ENCODE peak calls at places on chromosomes 3 and 15, in four cellular contexts. O is heart left ventricle, F is foreskin fibroblast, L is fibroblast of pulmonary artery. D is an unnamed sample.

GRCh38 chr15:57676578-57676977 is 29.9 kb upstream of the POLR2M start:
- DNase-seq in O (no peak), F (no peak), L (no peak), D (no peak)

GRCh38 chr3:142180761-142181362 is 31.5 kb upstream of the TFDP2 start:
- DNase-seq in O (no peak), F (peak), L (peak), D (peak)

GRCh38 chr3:51709675-51710074 is 2.8 kb downstream of the GRM2 start:
- DNase-seq in O (no peak), F (no peak), L (no peak), D (no peak)

GRCh38 chr3:152760591-152760990 is 74.3 kb upstream of the P2RY1 start:
- DNase-seq in O (no peak), F (no peak), L (no peak), D (no peak)

GRCh38 chr3:23549148-23549910 is 256.4 kb upstream of the UBE2E1 start:
- DNase-seq in O (no peak), F (no peak), L (no peak), D (no peak)

GRCh38 chr3:99645277-99646106 is 7.1 kb downstream of the COL8A1 start:
- DNase-seq in O (no peak), F (peak), L (peak), D (no peak)

GRCh38 chr15:33218071-33218491 is 23.6 kb upstream of the FMN1 start:
- DNase-seq in O (no peak), F (no peak), L (no peak), D (no peak)

GRCh38 chr15:49621327-49622210 is 721 bp downstream of the DTWD1 start:
- DNase-seq in O (no peak), F (peak), L (peak), D (no peak)

GRCh38 chr3:149343951-149344350 is 10.5 kb upstream of the TM4SF18 start:
- DNase-seq in O (no peak), F (no peak), L (no peak), D (no peak)

GRCh38 chr15:43225201-43225949 is 4.6 kb upstream of the EPB42 start:
- DNase-seq in O (no peak), F (peak), L (peak), D (no peak)

GRCh38 chr3:149771652-149772271 is 19.5 kb upstream of the COMMD2 start:
- DNase-seq in O (peak), F (peak), L (peak), D (no peak)

GRCh38 chr3:130841357-130841756 is 52.5 kb upstream of the ATP2C1 start:
- DNase-seq in O (no peak), F (no peak), L (no peak), D (peak)

GRCh38 chr3:23648965-23649328 is 156.8 kb upstream of the UBE2E1 start:
- DNase-seq in O (no peak), F (peak), L (no peak), D (peak)

GRCh38 chr15:77475898-77476297 is 55.2 kb downstream of the HMG20A start:
- DNase-seq in O (no peak), F (no peak), L (no peak), D (no peak)

GRCh38 chr3:173893066-173893465 is 495.5 kb downstream of the NLGN1 start:
- DNase-seq in O (no peak), F (peak), L (no peak), D (no peak)

GRCh38 chr3:18891641-18892040 is 256.7 kb upstream of the KCNH8 start:
- DNase-seq in O (no peak), F (no peak), L (no peak), D (no peak)

GRCh38 chr3:50179710-50180109 is 11.7 kb upstream of the GNAT1 start:
- DNase-seq in O (no peak), F (no peak), L (no peak), D (no peak)

GRCh38 chr3:129654126-129654525 is 47.6 kb upstream of the PLXND1 start:
- DNase-seq in O (no peak), F (peak), L (peak), D (no peak)

GRCh38 chr3:129031476-129032215 is 28.9 kb upstream of the GP9 start:
- DNase-seq in O (no peak), F (no peak), L (no peak), D (no peak)

GRCh38 chr3:177333535-177334495 is 136.5 kb upstream of the TBL1XR1 start:
- DNase-seq in O (peak), F (no peak), L (no peak), D (no peak)

GRCh38 chr3:188396251-188396650 is 242.3 kb downstream of the LPP start:
- DNase-seq in O (no peak), F (no peak), L (no peak), D (no peak)

GRCh38 chr3:157499342-157499963 is 3.8 kb downstream of the VEPH1 start:
- DNase-seq in O (no peak), F (peak), L (peak), D (peak)

GRCh38 chr3:156211583-156211982 is 91.2 kb downstream of the KCNAB1 start:
- DNase-seq in O (no peak), F (no peak), L (peak), D (no peak)

GRCh38 chr3:71393093-71393492 is 190.4 kb downstream of the FOXP1 start:
- DNase-seq in O (no peak), F (no peak), L (no peak), D (no peak)

DNA sequence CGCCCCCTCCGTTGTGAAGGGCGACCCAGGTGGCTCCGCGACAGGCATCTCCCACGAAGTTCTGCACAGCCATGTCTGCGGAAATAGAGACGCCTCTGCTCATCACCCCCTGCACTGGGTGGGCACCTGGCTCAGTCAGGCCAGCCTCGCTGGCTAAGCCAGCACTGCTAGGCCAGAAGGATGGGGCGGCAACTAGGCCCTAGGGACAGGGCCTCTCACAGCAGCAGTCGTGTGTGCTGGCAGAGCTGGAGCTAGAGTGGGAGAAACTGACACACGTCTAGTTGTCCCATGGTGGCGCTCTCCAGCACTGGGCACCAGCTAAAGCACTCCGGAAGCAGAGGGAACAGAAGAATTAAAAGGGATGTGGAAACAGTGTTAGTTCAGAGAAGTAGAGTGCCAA is 12.5 kb upstream of the ZXDC start:
- DNase-seq in O (no peak), F (no peak), L (no peak), D (no peak)
- TF ChIP-seq CTCF in O (no peak), F (no peak), L (no peak), D (peak)

DNA sequence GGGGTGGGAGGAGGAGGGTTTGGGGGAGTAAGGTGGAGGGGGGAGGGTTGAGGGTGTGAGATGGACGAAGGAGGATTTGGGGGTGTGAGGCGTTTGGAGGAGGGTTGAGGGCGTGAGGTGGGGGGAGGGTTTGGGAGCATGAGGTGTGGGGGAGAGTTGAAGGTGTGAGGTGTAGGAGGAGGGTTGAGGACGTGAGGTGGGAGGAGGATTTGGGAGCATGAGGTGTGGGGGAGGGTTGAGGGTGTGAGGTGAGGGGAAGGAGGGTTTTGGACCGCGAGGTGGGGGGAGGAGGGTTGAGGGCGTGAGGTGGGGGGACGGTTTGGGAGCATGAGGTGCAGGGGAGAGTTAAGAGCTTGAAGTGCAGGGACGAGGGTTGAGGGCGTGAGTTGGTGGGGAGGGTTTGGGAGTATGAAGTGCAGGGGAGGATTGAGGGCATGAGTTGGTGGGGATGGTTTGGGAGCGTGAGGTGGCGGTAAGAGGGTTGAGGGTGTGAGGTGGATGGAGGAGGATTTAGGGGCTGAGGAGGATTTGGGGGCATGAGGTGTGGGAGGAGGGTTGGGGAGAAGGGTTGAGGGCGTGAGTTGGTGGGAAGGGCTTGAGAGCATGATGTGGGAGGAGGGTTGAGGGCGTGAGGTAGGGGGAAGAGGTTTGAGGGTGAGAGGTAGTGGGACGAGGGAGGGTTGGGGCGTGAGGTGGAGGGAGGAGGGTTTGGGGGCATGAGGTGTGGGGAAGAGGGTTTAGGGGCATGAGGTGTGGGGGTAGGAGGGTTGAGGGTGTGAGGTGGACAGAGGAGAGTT is 1.2 kb downstream of the MLF1 start:
- DNase-seq in O (no peak), F (no peak), L (no peak), D (no peak)
- H3K4me3 ChIP-seq in O (peak), F (no peak), L (no peak), D (no peak)

DNA sequence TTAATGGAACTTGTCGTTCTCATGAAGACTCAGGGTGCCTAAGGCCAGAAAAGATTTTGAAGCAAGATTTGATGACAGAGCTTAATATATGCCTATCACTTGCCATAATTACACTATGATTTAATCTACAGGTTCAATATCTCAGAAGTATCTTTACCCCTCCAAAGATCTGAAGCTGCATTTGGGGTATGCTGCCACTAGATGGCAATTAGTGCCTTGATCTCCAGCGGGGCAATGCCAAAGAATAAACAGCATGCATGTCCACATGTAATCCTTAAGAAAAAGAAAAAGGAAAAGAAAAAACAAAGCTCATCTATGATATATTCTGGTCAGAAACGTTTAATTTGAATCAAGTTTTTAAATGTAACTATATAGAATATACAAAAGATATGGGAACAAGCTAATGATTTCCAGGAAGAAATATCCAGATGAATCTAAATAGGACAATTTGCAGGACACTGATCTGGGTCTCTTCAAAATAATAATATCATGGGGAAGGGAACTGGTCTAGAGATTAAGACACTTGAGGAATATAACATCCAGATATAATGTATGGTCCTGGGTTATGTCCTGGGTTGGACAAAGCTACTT is 55.0 kb upstream of the SOX14 start:
- DNase-seq in O (no peak), F (no peak), L (no peak), D (no peak)
- TF ChIP-seq CTCF in O (peak), F (no peak), L (no peak), D (no peak)

GRCh38 chr3:31251083-31251482 is 281.6 kb upstream of the STT3B start:
- DNase-seq in O (no peak), F (no peak), L (no peak), D (no peak)

GRCh38 chr3:31255007-31255603 is 277.6 kb upstream of the STT3B start:
- DNase-seq in O (no peak), F (no peak), L (no peak), D (no peak)

GRCh38 chr3:31252216-31253185 is 280.2 kb upstream of the STT3B start:
- DNase-seq in O (no peak), F (no peak), L (no peak), D (no peak)

GRCh38 chr3:31254483-31254882 is 278.2 kb upstream of the STT3B start:
- DNase-seq in O (no peak), F (no peak), L (no peak), D (no peak)

DNA sequence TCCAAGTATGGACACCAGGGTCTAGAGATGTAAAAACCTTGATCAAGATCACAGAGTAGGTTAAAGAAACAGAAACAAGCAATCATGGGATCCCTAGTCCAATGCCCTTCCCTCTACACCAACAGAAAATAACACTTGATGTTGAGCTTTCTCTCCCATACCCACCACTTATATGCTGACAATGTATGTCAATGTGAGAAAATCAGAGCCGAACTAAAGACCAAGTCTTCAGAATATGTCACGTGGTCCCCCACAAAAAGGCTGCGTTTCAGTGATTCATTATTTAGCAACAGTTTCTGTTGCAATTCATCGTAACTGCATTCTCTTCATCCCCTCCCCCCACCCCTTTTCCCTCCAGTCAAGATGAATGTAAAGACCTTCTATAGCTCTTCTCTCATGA is 278.9 kb upstream of the STT3B start:
- DNase-seq in O (no peak), F (no peak), L (no peak), D (no peak)
- H3K4me3 ChIP-seq in O (no peak), F (no peak), L (no peak), D (no peak)

GRCh38 chr15:88337993-88338392 is 81.5 kb upstream of the NTRK3 start:
- DNase-seq in O (no peak), F (no peak), L (no peak), D (no peak)
- TF ChIP-seq CTCF in O (no peak), F (no peak), L (no peak), D (peak)

GRCh38 chr15:94237903-94238302 is 6.5 kb downstream of the MCTP2 start:
- DNase-seq in O (no peak), F (no peak), L (no peak), D (no peak)

GRCh38 chr15:94234300-94234699 is 2.9 kb downstream of the MCTP2 start:
- DNase-seq in O (peak), F (peak), L (peak), D (no peak)

GRCh38 chr15:94235041-94235440 is 3.7 kb downstream of the MCTP2 start:
- DNase-seq in O (no peak), F (no peak), L (no peak), D (no peak)

GRCh38 chr15:94236638-94237037 is 5.3 kb downstream of the MCTP2 start:
- DNase-seq in O (no peak), F (no peak), L (no peak), D (no peak)

GRCh38 chr15:94235681-94236080 is 4.3 kb downstream of the MCTP2 start:
- DNase-seq in O (no peak), F (no peak), L (no peak), D (no peak)
- H3K4me3 ChIP-seq in O (no peak), F (no peak), L (no peak), D (no peak)

DNA sequence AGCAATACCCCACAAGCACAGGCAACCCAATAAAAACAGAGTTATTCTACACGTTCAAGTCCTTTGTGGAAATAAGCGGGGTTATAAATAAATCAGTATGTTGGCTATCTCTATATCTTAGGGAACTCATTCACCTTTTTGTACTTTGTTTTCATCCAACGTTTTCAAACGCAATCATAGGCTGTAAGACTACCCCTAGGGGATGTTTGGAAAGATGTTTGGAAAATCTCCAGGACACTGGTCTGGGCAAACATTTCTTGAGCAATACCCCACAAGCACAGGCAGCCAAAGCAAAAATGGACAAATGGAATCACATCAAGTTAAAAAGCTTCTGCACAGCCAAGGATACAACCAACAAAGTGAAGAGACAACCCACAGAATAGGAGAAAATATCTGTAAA is 70.1 kb downstream of the CLDN11 start:
- DNase-seq in O (no peak), F (peak), L (peak), D (no peak)
- TF ChIP-seq CTCF in O (no peak), F (no peak), L (peak), D (no peak)

GRCh38 chr15:31108836-31109235 is 7.3 kb upstream of the TRPM1 start:
- DNase-seq in O (no peak), F (no peak), L (no peak), D (no peak)
- H3K4me3 ChIP-seq in O (no peak), F (no peak), L (no peak), D (no peak)

DNA sequence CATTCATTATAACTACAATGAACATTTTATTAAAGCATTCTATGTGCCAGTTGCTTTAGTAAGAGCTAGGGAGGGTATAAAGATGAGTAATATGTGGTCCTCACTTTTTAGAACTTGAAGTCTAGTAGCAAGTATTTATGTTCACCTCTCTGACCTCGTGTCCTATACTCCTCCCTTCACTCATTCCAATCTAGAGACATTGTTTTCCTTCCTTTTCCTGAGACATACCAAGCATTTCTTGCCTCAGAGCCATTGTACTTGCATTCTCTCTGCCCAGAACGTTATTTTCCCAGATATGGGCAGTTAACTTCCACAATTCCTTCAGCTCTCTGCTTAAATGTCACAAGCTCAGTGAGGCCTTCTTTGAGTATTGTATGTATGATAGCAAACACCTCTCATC is 408.6 kb downstream of the PDCD6IP start:
- DNase-seq in O (no peak), F (peak), L (peak), D (peak)
- TF ChIP-seq CTCF in O (no peak), F (no peak), L (no peak), D (no peak)